ENCODE peak calls at places on chromosomes 1 and 21, in four cellular contexts. P, E, Q and G are unnamed samples. For H3K36me3 and H3K4me1, the result is how much of the 10 kb centered on the place peaks cover.

GRCh38 chr1:67004176-67004575 is 49.8 kb downstream of the SLC35D1 start:
- DNase-seq in P (no peak), E (no peak), Q (no peak), G (no peak)

GRCh38 chr1:203354246-203354645 is 3.3 kb upstream of the FMOD start:
- DNase-seq in P (no peak), E (no peak), Q (no peak), G (peak)

GRCh38 chr1:201482755-201483154 is 13.8 kb upstream of the PHLDA3 start:
- DNase-seq in P (no peak), E (no peak), Q (no peak), G (no peak)

GRCh38 chr1:10045480-10046355 is 13.0 kb downstream of the UBE4B start:
- DNase-seq in P (no peak), E (no peak), Q (no peak), G (no peak)

GRCh38 chr1:227120827-227121226 is 180.7 kb downstream of the COQ8A start:
- DNase-seq in P (no peak), E (no peak), Q (no peak), G (no peak)

GRCh38 chr1:6731905-6732304 is 30.3 kb upstream of the DNAJC11 start:
- DNase-seq in P (no peak), E (no peak), Q (no peak), G (no peak)

GRCh38 chr1:183080406-183080805 is 57.2 kb downstream of the LAMC1 start:
- DNase-seq in P (no peak), E (no peak), Q (no peak), G (no peak)

GRCh38 chr1:201103666-201104065 is 8.6 kb downstream of the CACNA1S start:
- DNase-seq in P (no peak), E (no peak), Q (no peak), G (no peak)

GRCh38 chr1:78607944-78608343 is 12.3 kb upstream of the IFI44L start:
- DNase-seq in P (no peak), E (no peak), Q (no peak), G (no peak)

GRCh38 chr1:33687000-33687399 is 176.9 kb upstream of the HMGB4 start:
- DNase-seq in P (no peak), E (no peak), Q (no peak), G (no peak)

GRCh38 chr1:59055908-59056719 is 240.8 kb upstream of the FGGY start:
- DNase-seq in P (no peak), E (no peak), Q (no peak), G (no peak)

GRCh38 chr1:7225711-7226505 is 440.7 kb downstream of the CAMTA1 start:
- DNase-seq in P (no peak), E (no peak), Q (no peak), G (no peak)

GRCh38 chr1:11175461-11175860 is 13.7 kb upstream of the ANGPTL7 start:
- DNase-seq in P (no peak), E (no peak), Q (no peak), G (no peak)

GRCh38 chr1:39691383-39692151 is at the start of gene HPCAL4:
- DNase-seq in P (peak), E (peak), Q (peak), G (peak)

GRCh38 chr1:171715813-171716251 is 26.0 kb downstream of the VAMP4 start:
- DNase-seq in P (peak), E (no peak), Q (no peak), G (no peak)

GRCh38 chr21:37849703-37850102 is 66.6 kb downstream of the KCNJ6 start:
- DNase-seq in P (no peak), E (no peak), Q (no peak), G (peak)

GRCh38 chr1:96522927-96523326 is 198.7 kb upstream of the PTBP2 start:
- DNase-seq in P (no peak), E (no peak), Q (no peak), G (no peak)

GRCh38 chr1:18583326-18583941 is 47.2 kb upstream of the PAX7 start:
- DNase-seq in P (no peak), E (peak), Q (no peak), G (no peak)

GRCh38 chr1:107877092-107877491 is 87.9 kb downstream of the VAV3 start:
- DNase-seq in P (peak), E (peak), Q (no peak), G (no peak)

GRCh38 chr1:98660941-98661543 is 479 bp upstream of the SNX7 start:
- DNase-seq in P (no peak), E (no peak), Q (no peak), G (no peak)

GRCh38 chr1:82978461-82979324 is 1020.2 kb downstream of the TTLL7 start:
- DNase-seq in P (no peak), E (no peak), Q (no peak), G (no peak)

GRCh38 chr1:241213147-241213546 is 143.9 kb downstream of the RGS7 start:
- DNase-seq in P (no peak), E (no peak), Q (no peak), G (no peak)

GRCh38 chr1:152697701-152698600 is at the start of gene LCE2A:
- DNase-seq in P (no peak), E (no peak), Q (no peak), G (no peak)

GRCh38 chr1:211305044-211305443 is 21.6 kb upstream of the TRAF5 start:
- DNase-seq in P (peak), E (no peak), Q (no peak), G (no peak)

GRCh38 chr1:58409826-58410225 is 136.7 kb downstream of the OMA1 start:
- DNase-seq in P (no peak), E (no peak), Q (no peak), G (no peak)

GRCh38 chr1:150888727-150889126 is 1.8 kb downstream of the CTXND2 start:
- DNase-seq in P (no peak), E (no peak), Q (no peak), G (no peak)

GRCh38 chr1:35447278-35447677 is 109.9 kb downstream of the KIAA0319L start:
- DNase-seq in P (no peak), E (no peak), Q (no peak), G (no peak)

GRCh38 chr1:9892563-9893528 is 17.2 kb downstream of the CTNNBIP1 start:
- DNase-seq in P (no peak), E (no peak), Q (no peak), G (peak)

GRCh38 chr1:216498277-216498676 is 75.0 kb upstream of the USH2A start:
- DNase-seq in P (no peak), E (no peak), Q (no peak), G (no peak)

GRCh38 chr1:208936431-208936830 is 647.1 kb upstream of the CAMK1G start:
- DNase-seq in P (no peak), E (no peak), Q (no peak), G (no peak)

GRCh38 chr1:16127676-16128337 is 28.1 kb downstream of the EPHA2 start:
- DNase-seq in P (no peak), E (no peak), Q (no peak), G (no peak)

GRCh38 chr1:8816831-8817412 is 518 bp downstream of the RERE start:
- DNase-seq in P (no peak), E (peak), Q (peak), G (peak)

GRCh38 chr1:172754609-172755008 is 95.7 kb downstream of the FASLG start:
- DNase-seq in P (no peak), E (no peak), Q (no peak), G (no peak)

GRCh38 chr1:52904590-52905375 is 16.8 kb downstream of the ECHDC2 start:
- DNase-seq in P (peak), E (no peak), Q (peak), G (peak)

GRCh38 chr1:156478250-156478627 is 22.3 kb downstream of the MEF2D start:
- DNase-seq in P (no peak), E (no peak), Q (no peak), G (no peak)

GRCh38 chr1:156480411-156481192 is 20.0 kb downstream of the MEF2D start:
- DNase-seq in P (peak), E (no peak), Q (peak), G (no peak)

GRCh38 chr1:156481527-156481926 is 19.0 kb downstream of the MEF2D start:
- DNase-seq in P (no peak), E (no peak), Q (no peak), G (no peak)

GRCh38 chr1:156479093-156480014 is 21.2 kb downstream of the MEF2D start:
- DNase-seq in P (no peak), E (no peak), Q (no peak), G (no peak)

DNA sequence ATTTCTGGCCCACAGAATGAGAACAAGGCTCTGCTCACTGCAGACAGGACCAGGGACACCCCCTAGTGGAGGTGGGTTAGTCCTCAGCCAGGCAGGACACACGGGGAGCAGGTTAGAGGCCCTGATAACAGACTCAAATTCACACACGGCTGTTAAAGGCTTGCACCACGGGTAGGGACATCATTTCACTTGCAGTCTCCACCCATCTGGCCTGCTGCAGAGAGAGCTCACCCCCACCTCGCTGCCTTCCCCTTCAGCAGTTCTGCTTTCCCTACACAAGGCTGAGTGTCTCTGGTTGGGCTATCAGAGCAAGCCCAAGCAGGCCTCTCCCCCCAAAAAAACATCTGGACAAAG is 20.6 kb downstream of the MEF2D start:
- DNase-seq in P (no peak), E (no peak), Q (no peak), G (no peak)
- H3K36me3 ChIP-seq in P (under half), E (under half), Q (half or more), G (half or more)

GRCh38 chr1:1877852-1878436 is 12.9 kb downstream of the GNB1 start:
- DNase-seq in P (no peak), E (no peak), Q (no peak), G (no peak)

GRCh38 chr1:1883092-1883858 is 7.6 kb downstream of the GNB1 start:
- DNase-seq in P (peak), E (no peak), Q (no peak), G (no peak)

GRCh38 chr1:1879942-1880341 is 10.9 kb downstream of the GNB1 start:
- DNase-seq in P (no peak), E (no peak), Q (no peak), G (no peak)

GRCh38 chr1:1880617-1881312 is 10.1 kb downstream of the GNB1 start:
- DNase-seq in P (no peak), E (no peak), Q (no peak), G (no peak)

GRCh38 chr1:1881727-1882126 is 9.2 kb downstream of the GNB1 start:
- DNase-seq in P (no peak), E (no peak), Q (no peak), G (no peak)
- H3K4me1 ChIP-seq in P (under half), E (under half), Q (half or more), G (under half)

GRCh38 chr1:23101891-23102688 is 66.6 kb downstream of the LUZP1 start:
- DNase-seq in P (peak), E (no peak), Q (no peak), G (peak)
- H3K4me3 ChIP-seq in P (no peak), E (no peak), Q (no peak), G (no peak)

DNA sequence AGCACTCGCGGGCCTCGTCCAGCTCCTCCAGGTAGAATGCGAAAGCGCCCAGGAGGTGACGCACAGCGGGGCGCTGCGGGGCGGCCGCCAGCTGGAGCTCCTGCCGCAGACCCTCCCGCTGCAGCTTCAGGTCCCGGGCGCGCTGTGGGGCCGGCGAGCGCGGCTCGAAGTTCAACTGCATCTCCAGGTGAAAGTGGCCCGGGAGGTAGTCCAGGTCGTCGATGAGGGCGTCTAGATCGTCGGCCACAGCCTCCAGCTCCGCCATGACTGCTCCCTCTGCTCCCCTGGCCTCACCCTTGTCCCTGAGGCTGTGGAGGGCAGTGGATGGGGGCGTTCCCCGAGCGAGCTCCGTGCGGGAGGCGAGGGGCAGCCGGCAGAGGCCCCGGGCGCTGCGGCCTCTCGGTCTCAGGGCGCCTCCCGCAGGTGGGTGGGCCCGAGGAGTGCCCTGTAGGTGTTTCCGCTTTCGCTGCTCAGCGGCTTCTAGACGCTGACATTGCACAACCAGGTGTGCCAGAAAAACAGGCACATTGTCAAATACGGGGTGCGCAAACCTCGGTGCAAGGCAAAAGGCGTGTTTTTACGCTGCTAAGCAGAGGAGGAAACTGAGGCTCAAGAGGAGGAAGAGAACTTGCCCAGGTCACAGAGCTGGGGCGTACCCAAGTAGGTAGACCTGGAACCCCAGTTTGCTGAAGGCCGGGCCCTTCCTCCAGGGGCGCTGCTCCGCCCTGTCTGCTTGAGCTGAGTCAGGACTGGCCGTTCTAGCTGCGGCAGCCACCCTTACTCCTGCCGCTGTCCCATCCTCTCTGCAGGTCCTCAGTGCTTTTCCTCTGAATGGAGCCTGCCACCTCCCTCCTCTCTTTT is at the start of gene TTC22:
- DNase-seq in P (peak), E (no peak), Q (peak), G (no peak)
- H3K36me3 ChIP-seq in P (under half), E (under half), Q (under half), G (under half)

GRCh38 chr1:147215540-147215916 is 9.6 kb downstream of the FMO5 start:
- DNase-seq in P (no peak), E (no peak), Q (no peak), G (no peak)

GRCh38 chr1:147214842-147215539 is 10.1 kb downstream of the FMO5 start:
- DNase-seq in P (no peak), E (no peak), Q (no peak), G (no peak)

GRCh38 chr1:147211577-147211976 is 13.6 kb downstream of the FMO5 start:
- DNase-seq in P (no peak), E (no peak), Q (no peak), G (no peak)

GRCh38 chr1:147210987-147211386 is 14.2 kb downstream of the FMO5 start:
- DNase-seq in P (no peak), E (no peak), Q (no peak), G (no peak)

DNA sequence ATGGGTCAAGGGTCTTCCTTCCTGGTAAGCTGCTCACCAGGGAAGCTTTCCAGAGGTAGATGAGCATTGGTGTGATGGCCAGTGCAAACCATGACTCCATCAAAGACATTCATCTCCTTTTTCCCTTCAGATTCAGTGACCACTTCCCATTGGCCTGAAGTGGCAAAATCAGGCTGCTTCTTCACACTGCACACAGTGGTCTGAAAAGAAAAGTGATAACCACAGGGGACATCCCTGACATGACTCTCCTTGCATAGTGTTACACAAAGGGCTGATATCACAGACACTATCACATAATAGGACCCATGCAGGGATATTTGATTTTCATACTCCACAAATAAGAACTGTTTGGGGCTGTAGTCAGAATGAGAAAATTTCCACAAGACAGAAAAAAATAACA is 11.9 kb downstream of the FMO5 start:
- DNase-seq in P (no peak), E (no peak), Q (no peak), G (no peak)
- H3K4me1 ChIP-seq in P (under half), E (under half), Q (under half), G (under half)

GRCh38 chr1:169150631-169151337 is 44.3 kb downstream of the ATP1B1 start:
- DNase-seq in P (no peak), E (no peak), Q (no peak), G (no peak)
- H3K4me3 ChIP-seq in P (no peak), E (no peak), Q (no peak), G (no peak)

GRCh38 chr1:169860750-169861149 is 32.9 kb downstream of the SCYL3 start:
- DNase-seq in P (no peak), E (no peak), Q (no peak), G (no peak)

GRCh38 chr1:169853335-169853734 is 40.4 kb downstream of the SCYL3 start:
- DNase-seq in P (no peak), E (no peak), Q (no peak), G (no peak)

GRCh38 chr1:169860187-169860586 is 33.5 kb downstream of the SCYL3 start:
- DNase-seq in P (no peak), E (no peak), Q (no peak), G (no peak)

GRCh38 chr1:169859001-169859400 is 34.7 kb downstream of the SCYL3 start:
- DNase-seq in P (no peak), E (no peak), Q (no peak), G (no peak)

DNA sequence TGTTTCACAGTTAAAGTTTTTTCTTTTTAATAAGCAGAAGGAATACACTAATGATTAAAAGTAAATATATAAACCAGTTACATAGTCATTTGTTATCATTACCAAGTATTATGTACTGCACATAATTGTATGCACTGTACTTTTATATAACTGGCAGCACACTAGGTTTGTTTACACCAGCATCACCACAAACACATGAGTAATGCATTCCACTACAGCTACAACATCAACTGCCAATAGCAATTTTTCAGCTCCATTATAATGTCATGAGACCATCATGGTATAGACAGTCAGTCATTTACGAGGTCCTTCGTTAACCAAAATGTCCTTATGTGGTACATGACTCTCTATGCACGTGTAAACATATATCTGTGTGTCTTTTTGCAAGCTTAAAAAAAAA is 35.2 kb downstream of the SCYL3 start:
- DNase-seq in P (no peak), E (no peak), Q (no peak), G (peak)
- H3K36me3 ChIP-seq in P (half or more), E (under half), Q (under half), G (half or more)

GRCh38 chr21:31624181-31624580 is 35.3 kb upstream of the SOD1 start:
- DNase-seq in P (no peak), E (no peak), Q (no peak), G (no peak)
- H3K4me1 ChIP-seq in P (under half), E (under half), Q (under half), G (under half)